ENCODE peak calls at places on chromosomes 16 and 17, in five cellular contexts. A, I, Y, S and X are unnamed samples.

GRCh38 chr16:64092284-64092683 is 1029.6 kb downstream of the CDH11 start:
- DNase-seq in Y (no peak), S (no peak), A (peak), I (no peak), X (no peak)

GRCh38 chr16:52773026-52773425 is 226.1 kb upstream of the TOX3 start:
- DNase-seq in A (no peak), S (no peak), I (no peak), Y (no peak), X (no peak)

GRCh38 chr17:70563301-70563820 is 394.0 kb downstream of the KCNJ2 start:
- DNase-seq in I (no peak), A (peak), S (no peak), Y (no peak), X (no peak)

GRCh38 chr16:54194008-54194731 is 92.4 kb downstream of the IRX3 start:
- DNase-seq in S (no peak), A (peak), Y (no peak), I (peak), X (no peak)

GRCh38 chr17:72421128-72422092 is 300.6 kb downstream of the SOX9 start:
- DNase-seq in A (peak), Y (peak), I (peak), S (peak), X (peak)

GRCh38 chr16:85400305-85401205 is 212.6 kb upstream of the GSE1 start:
- DNase-seq in I (no peak), S (no peak), A (no peak), Y (no peak), X (no peak)

GRCh38 chr17:60369727-60370126 is 22.2 kb downstream of the USP32 start:
- DNase-seq in I (no peak), S (no peak), Y (no peak), A (no peak), X (no peak)

GRCh38 chr16:72110662-72111615 is 17.3 kb downstream of the DHX38 start:
- DNase-seq in Y (no peak), I (no peak), A (no peak), S (no peak), X (no peak)

GRCh38 chr16:55567382-55567781 is 898 bp downstream of the CAPNS2 start:
- DNase-seq in Y (no peak), S (no peak), A (peak), I (no peak), X (no peak)

GRCh38 chr16:709651-710499 is 4.3 kb upstream of the FBXL16 start:
- DNase-seq in Y (no peak), A (peak), I (no peak), S (no peak), X (no peak)

GRCh38 chr16:82360024-82360783 is 190.2 kb upstream of the MPHOSPH6 start:
- DNase-seq in I (no peak), Y (no peak), A (no peak), S (no peak), X (no peak)

GRCh38 chr16:19583665-19584300 is 28.3 kb downstream of the VPS35L start:
- DNase-seq in A (peak), S (no peak), I (peak), Y (peak), X (peak)

GRCh38 chr17:48626470-48627241 is 498 bp upstream of the HOXB9 start:
- DNase-seq in I (no peak), Y (no peak), A (peak), S (peak), X (no peak)

GRCh38 chr16:77288222-77288621 is 89.0 kb downstream of the SYCE1L start:
- DNase-seq in Y (no peak), A (peak), S (no peak), I (no peak), X (no peak)